ENCODE peak calls at places on chromosomes 13 and 19, in six cellular contexts. T, I, O, G, Z and K are unnamed samples.

GRCh38 chr19:29777916-29778315 is 33.9 kb upstream of the CCNE1 start:
- DNase-seq in T (no peak), I (no peak), O (no peak), G (no peak), Z (no peak), K (no peak)

GRCh38 chr13:39998166-39998565 is 342.7 kb downstream of the COG6 start:
- DNase-seq in T (no peak), I (no peak), O (no peak), G (no peak), Z (no peak), K (no peak)

GRCh38 chr19:39167461-39168257 is 29.1 kb upstream of the NCCRP1 start:
- DNase-seq in T (no peak), I (no peak), O (no peak), G (peak), Z (no peak), K (no peak)

GRCh38 chr13:113759525-113760137 is 605 bp downstream of the TMEM255B start:
- DNase-seq in T (peak), I (peak), O (no peak), G (no peak), Z (no peak), K (peak)

GRCh38 chr19:49632576-49632975 is 7.4 kb downstream of the RRAS start:
- DNase-seq in T (no peak), I (no peak), O (no peak), G (no peak), Z (no peak), K (no peak)

GRCh38 chr19:33641261-33641660 is 19.5 kb downstream of the CHST8 start:
- DNase-seq in T (no peak), I (peak), O (no peak), G (peak), Z (no peak), K (peak)

GRCh38 chr19:34539396-34539795 is 57.8 kb downstream of the WTIP start:
- DNase-seq in T (no peak), I (no peak), O (no peak), G (no peak), Z (no peak), K (no peak)

GRCh38 chr13:27334774-27335490 is 64.3 kb downstream of the RASL11A start:
- DNase-seq in T (no peak), I (no peak), O (no peak), G (no peak), Z (peak), K (no peak)

GRCh38 chr13:99218969-99219368 is 18.3 kb downstream of the UBAC2 start:
- DNase-seq in T (no peak), I (no peak), O (no peak), G (no peak), Z (no peak), K (no peak)

GRCh38 chr13:73877399-73877798 is 256.8 kb downstream of the KLF12 start:
- DNase-seq in T (no peak), I (no peak), O (no peak), G (no peak), Z (no peak), K (no peak)

GRCh38 chr19:3682741-3683404 is 17.4 kb downstream of the PIP5K1C start:
- DNase-seq in T (peak), I (no peak), O (no peak), G (peak), Z (no peak), K (no peak)

GRCh38 chr13:98345103-98345899 is 168.2 kb upstream of the RNF113B start:
- DNase-seq in T (no peak), I (no peak), O (no peak), G (no peak), Z (no peak), K (no peak)

GRCh38 chr19:48090281-48090802 is 20.3 kb downstream of the PLA2G4C start:
- DNase-seq in T (no peak), I (no peak), O (no peak), G (no peak), Z (no peak), K (no peak)

GRCh38 chr19:1106841-1107654 is 3.3 kb downstream of the GPX4 start:
- DNase-seq in T (peak), I (no peak), O (no peak), G (no peak), Z (no peak), K (peak)

GRCh38 chr13:24459234-24459633 is 53.3 kb downstream of the PARP4 start:
- DNase-seq in T (peak), I (no peak), O (peak), G (no peak), Z (no peak), K (no peak)

GRCh38 chr19:40613669-40614594 is 12.8 kb downstream of the LTBP4 start:
- DNase-seq in T (peak), I (peak), O (no peak), G (peak), Z (no peak), K (peak)

GRCh38 chr13:26759907-26760834 is at the start of gene GPR12:
- DNase-seq in T (peak), I (no peak), O (no peak), G (no peak), Z (peak), K (no peak)

GRCh38 chr19:50974702-50975555 is 5.5 kb upstream of the KLK6 start:
- DNase-seq in T (no peak), I (peak), O (no peak), G (no peak), Z (no peak), K (no peak)

GRCh38 chr13:99968521-99969367 is 2.8 kb downstream of the ZIC5 start:
- DNase-seq in T (no peak), I (peak), O (no peak), G (no peak), Z (no peak), K (no peak)

GRCh38 chr19:35911790-35912189 is 3.7 kb upstream of the TYROBP start:
- DNase-seq in T (no peak), I (no peak), O (no peak), G (peak), Z (no peak), K (peak)

GRCh38 chr13:95235199-95235726 is 66.0 kb downstream of the ABCC4 start:
- DNase-seq in T (no peak), I (no peak), O (no peak), G (no peak), Z (no peak), K (no peak)